ENCODE peak calls at places on chromosome 1, in five cellular contexts. N, B, A, Y and E are unnamed samples.
A peak's percentile ranks its signal among the peaks of the same experiment; 100 is the strongest.

GRCh38 chr1:63912643-63913042 is 138.8 kb downstream of the ROR1 start:
- DNase-seq in N (no peak), B (no peak), A (no peak), Y (no peak), E (no peak)

GRCh38 chr1:171142081-171142450 is 43.0 kb upstream of the FMO2 start:
- DNase-seq in N (no peak), B (peak; percentile 56), A (no peak), Y (no peak), E (no peak)

GRCh38 chr1:22418852-22419480 is 32.7 kb upstream of the ZBTB40 start:
- DNase-seq in N (no peak), B (no peak), A (no peak), Y (no peak), E (no peak)

GRCh38 chr1:198577444-198577843 is 37.0 kb upstream of the ATP6V1G3 start:
- DNase-seq in N (no peak), B (no peak), A (no peak), Y (no peak), E (no peak)

GRCh38 chr1:204844326-204844725 is 26.3 kb upstream of the NFASC start:
- DNase-seq in N (no peak), B (no peak), A (no peak), Y (no peak), E (no peak)

GRCh38 chr1:19250629-19251304 is 557 bp downstream of the EMC1 start:
- DNase-seq in N (no peak), B (no peak), A (no peak), Y (no peak), E (no peak)

GRCh38 chr1:30046751-30047150 is 676.6 kb downstream of the MATN1 start:
- DNase-seq in N (no peak), B (no peak), A (no peak), Y (no peak), E (no peak)

GRCh38 chr1:41591891-41592290 is 107.4 kb upstream of the EDN2 start:
- DNase-seq in N (no peak), B (no peak), A (no peak), Y (no peak), E (no peak)

GRCh38 chr1:112359961-112360767 is 35.9 kb upstream of the CTTNBP2NL start:
- DNase-seq in N (no peak), B (peak; percentile 78), A (no peak), Y (no peak), E (no peak)

GRCh38 chr1:39653546-39654031 is 14.1 kb upstream of the HEYL start:
- DNase-seq in N (peak; percentile 68), B (peak; percentile 87), A (peak; percentile 65), Y (peak; percentile 73), E (peak; percentile 58)